ENCODE peak calls at places on chromosomes 13 and 19, in six cellular contexts. O is astrocyte; H is Daoy; P is T-helper 9 cell; I is CD8-positive, alpha-beta memory T cell; K is activated CD8-positive, alpha-beta memory T cell treated with anti-CD3 and anti-CD28 coated beads for 1 hour. W is an unnamed sample.

GRCh38 chr19:34963531-34964406 is at the start of gene ZNF792:
- DNase-seq in O (peak; percentile 19), H (peak; percentile 68), P (peak; percentile 30), I (peak; percentile 32), K (no peak), W (peak; percentile 29)

GRCh38 chr19:49530708-49531107 is 2.9 kb downstream of the RCN3 start:
- DNase-seq in O (no peak), H (no peak), P (no peak), I (no peak), K (no peak), W (no peak)

GRCh38 chr13:111143875-111144540 is 28.9 kb downstream of the ARHGEF7 start:
- DNase-seq in O (no peak), H (no peak), P (no peak), I (no peak), K (no peak), W (no peak)

GRCh38 chr19:10422846-10423245 is 2.5 kb downstream of the PDE4A start:
- DNase-seq in O (no peak), H (no peak), P (no peak), I (no peak), K (no peak), W (no peak)

GRCh38 chr19:16076958-16077611 is 790 bp downstream of the TPM4 start:
- DNase-seq in O (no peak), H (no peak), P (peak; percentile 15), I (no peak), K (no peak), W (no peak)

GRCh38 chr13:74751739-74752138 is 617.5 kb upstream of the KLF12 start:
- DNase-seq in O (no peak), H (no peak), P (no peak), I (no peak), K (no peak), W (no peak)

GRCh38 chr19:46068345-46069258 is 27.8 kb upstream of the IGFL4 start:
- DNase-seq in O (peak; percentile 94), H (peak; percentile 95), P (no peak), I (no peak), K (no peak), W (no peak)

GRCh38 chr19:18419195-18419698 is at the start of gene SSBP4:
- DNase-seq in O (peak; percentile 44), H (peak; percentile 86), P (peak; percentile 68), I (peak; percentile 80), K (no peak), W (peak; percentile 77)

GRCh38 chr13:33026489-33027152 is 10.4 kb downstream of the KL start:
- DNase-seq in O (no peak), H (no peak), P (no peak), I (no peak), K (no peak), W (no peak)

GRCh38 chr13:94558721-94559120 is 37.2 kb downstream of the TGDS start:
- DNase-seq in O (peak; percentile 4), H (no peak), P (no peak), I (peak; percentile 9), K (no peak), W (no peak)

GRCh38 chr13:26384587-26384986 is 130.7 kb downstream of the CDK8 start:
- DNase-seq in O (no peak), H (no peak), P (no peak), I (no peak), K (no peak), W (no peak)

GRCh38 chr19:45575216-45575615 is 9.4 kb downstream of the OPA3 start:
- DNase-seq in O (no peak), H (no peak), P (no peak), I (no peak), K (no peak), W (no peak)

GRCh38 chr13:48161530-48162179 is 66.8 kb upstream of the MED4 start:
- DNase-seq in O (no peak), H (no peak), P (no peak), I (no peak), K (no peak), W (no peak)

GRCh38 chr19:29524201-29524911 is 1.4 kb upstream of the VSTM2B start:
- DNase-seq in O (no peak), H (peak; percentile 37), P (no peak), I (no peak), K (no peak), W (no peak)

GRCh38 chr19:47110521-47111080 is 3.0 kb downstream of the ZC3H4 start:
- DNase-seq in O (no peak), H (no peak), P (peak; percentile 22), I (peak; percentile 17), K (no peak), W (no peak)

GRCh38 chr13:99659234-99659633 is 158.0 kb downstream of the TM9SF2 start:
- DNase-seq in O (no peak), H (no peak), P (no peak), I (no peak), K (no peak), W (no peak)

GRCh38 chr19:37955986-37956385 is 49.0 kb downstream of the SIPA1L3 start:
- DNase-seq in O (no peak), H (no peak), P (no peak), I (no peak), K (no peak), W (no peak)

GRCh38 chr13:31797154-31797775 is 57.9 kb downstream of the RXFP2 start:
- DNase-seq in O (peak; percentile 20), H (peak; percentile 10), P (no peak), I (no peak), K (no peak), W (no peak)

GRCh38 chr19:28494466-28494865 is 718.5 kb downstream of the UQCRFS1 start:
- DNase-seq in O (no peak), H (no peak), P (no peak), I (no peak), K (no peak), W (no peak)

GRCh38 chr13:67259208-67259607 is 29.1 kb upstream of the PCDH9 start:
- DNase-seq in O (no peak), H (no peak), P (no peak), I (no peak), K (no peak), W (no peak)

GRCh38 chr13:41054919-41055619 is 6.2 kb upstream of the WBP4 start:
- DNase-seq in O (no peak), H (no peak), P (no peak), I (no peak), K (no peak), W (no peak)

GRCh38 chr13:45564108-45564507 is 51.4 kb downstream of the ERICH6B start:
- DNase-seq in O (peak; percentile 60), H (peak; percentile 42), P (no peak), I (no peak), K (no peak), W (no peak)

GRCh38 chr19:18419699-18420460 is 682 bp downstream of the SSBP4 start:
- DNase-seq in O (no peak), H (no peak), P (no peak), I (peak; percentile 45), K (no peak), W (no peak)

GRCh38 chr13:113630804-113631203 is 27.2 kb downstream of the ATP4B start:
- DNase-seq in O (no peak), H (no peak), P (no peak), I (no peak), K (no peak), W (no peak)

GRCh38 chr19:18306903-18307681 is 15.8 kb downstream of the LSM4 start:
- DNase-seq in O (no peak), H (no peak), P (peak; percentile 30), I (no peak), K (no peak), W (peak; percentile 60)

W was measured in naive B cell.